ENCODE peak calls at places on chromosome 18, in five cellular contexts. P, S, R, X and B are unnamed samples.

GRCh38 chr18:28115149-28115550 is 61.8 kb downstream of the CDH2 start:
- DNase-seq in X (no peak), R (no peak), P (peak), S (no peak), B (no peak)

GRCh38 chr18:62732631-62733030 is 17.3 kb downstream of the PHLPP1 start:
- DNase-seq in S (no peak), P (no peak), X (no peak), R (no peak), B (no peak)

GRCh38 chr18:63963610-63964256 is 6.1 kb upstream of the SERPINB8 start:
- DNase-seq in X (no peak), P (peak), S (peak), R (peak), B (no peak)

GRCh38 chr18:44453505-44453904 is 227.2 kb upstream of the SETBP1 start:
- DNase-seq in X (no peak), R (no peak), S (no peak), P (no peak), B (no peak)

GRCh38 chr18:6917082-6917481 is 187.6 kb downstream of the ARHGAP28 start:
- DNase-seq in X (no peak), R (no peak), S (no peak), P (no peak), B (no peak)

GRCh38 chr18:48918660-48919415 is 31.9 kb downstream of the SMAD7 start:
- DNase-seq in P (no peak), S (peak), R (no peak), X (no peak), B (no peak)

GRCh38 chr18:8701546-8702118 is 3.7 kb upstream of the MTCL1 start:
- DNase-seq in P (no peak), R (no peak), S (no peak), X (no peak), B (no peak)

GRCh38 chr18:76391746-76392145 is 103.3 kb downstream of the ZNF516 start:
- DNase-seq in X (no peak), R (no peak), P (no peak), S (no peak), B (no peak)

GRCh38 chr18:31943895-31944816 is 1.2 kb upstream of the TRAPPC8 start:
- DNase-seq in R (no peak), S (no peak), X (no peak), P (no peak), B (no peak)

GRCh38 chr18:79816092-79816491 is 18.4 kb downstream of the KCNG2 start:
- DNase-seq in R (no peak), S (no peak), P (no peak), X (no peak), B (no peak)

GRCh38 chr18:33560686-33561370 is 17.2 kb upstream of the ASXL3 start:
- DNase-seq in R (peak), S (no peak), X (no peak), P (peak), B (no peak)

GRCh38 chr18:63850636-63851035 is 36.9 kb upstream of the SERPINB2 start:
- DNase-seq in P (no peak), X (no peak), S (no peak), R (no peak), B (no peak)

GRCh38 chr18:712401-713134 is at the start of gene ENOSF1:
- DNase-seq in S (peak), P (no peak), X (peak), R (peak), B (peak)

GRCh38 chr18:59022167-59022945 is 117.3 kb upstream of the SEC11C start:
- DNase-seq in S (no peak), X (no peak), P (peak), R (no peak), B (no peak)

GRCh38 chr18:33606621-33607020 is 28.6 kb downstream of the ASXL3 start:
- DNase-seq in P (no peak), R (no peak), X (no peak), S (peak), B (no peak)

GRCh38 chr18:50748243-50749229 is 71.3 kb downstream of the MRO start:
- DNase-seq in P (no peak), S (no peak), X (no peak), R (no peak), B (no peak)

GRCh38 chr18:58496937-58497336 is 132.0 kb downstream of the ALPK2 start:
- DNase-seq in X (no peak), S (no peak), R (no peak), P (no peak), B (no peak)

GRCh38 chr18:49856531-49856930 is 43.2 kb upstream of the ACAA2 start:
- DNase-seq in P (no peak), S (no peak), X (no peak), R (no peak), B (no peak)

GRCh38 chr18:27136208-27136535 is 48.9 kb downstream of the CHST9 start:
- DNase-seq in S (no peak), X (no peak), P (no peak), R (no peak), B (no peak)

GRCh38 chr18:30444544-30444943 is 598.0 kb downstream of the DSC3 start:
- DNase-seq in S (no peak), R (no peak), P (no peak), X (no peak), B (no peak)

GRCh38 chr18:23038712-23039111 is 96.6 kb upstream of the CABLES1 start:
- DNase-seq in R (no peak), X (no peak), P (peak), S (no peak), B (no peak)
- TF ChIP-seq CTCF in R (no peak), X (no peak), P (no peak), S (no peak), B (no peak)

DNA sequence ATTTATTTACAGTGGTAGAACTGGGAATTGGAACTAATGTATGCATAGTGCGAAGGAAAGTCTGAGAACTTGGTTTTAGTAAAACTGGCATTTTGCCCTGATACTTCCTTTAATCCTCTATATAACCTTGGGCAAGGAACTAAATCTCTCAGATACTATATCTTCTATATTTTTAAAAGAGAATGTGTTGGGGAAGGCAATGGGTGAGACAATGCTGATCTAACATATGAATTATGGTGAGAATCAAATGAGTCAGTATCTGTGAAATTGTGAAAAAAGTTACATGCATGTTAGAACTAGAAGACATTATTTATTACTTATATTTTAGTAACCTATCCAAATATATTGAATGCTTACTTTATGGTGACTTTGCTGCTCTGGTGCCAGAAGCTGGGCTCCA is 2109.4 kb upstream of the PIK3C3 start:
- DNase-seq in R (no peak), X (no peak), P (no peak), S (no peak), B (no peak)
- TF ChIP-seq CTCF in R (no peak), X (no peak), P (no peak), S (no peak), B (no peak)

GRCh38 chr18:52694804-52695203 is 354.8 kb downstream of the DCC start:
- DNase-seq in S (peak), P (no peak), X (no peak), R (peak), B (peak)
- TF ChIP-seq CTCF in S (peak), P (no peak), X (peak), R (peak), B (no peak)

GRCh38 chr18:74623047-74623816 is 25.6 kb downstream of the ZNF407 start:
- DNase-seq in S (no peak), X (no peak), R (no peak), P (no peak), B (no peak)
- TF ChIP-seq CTCF in S (peak), X (no peak), R (peak), P (peak), B (no peak)

DNA sequence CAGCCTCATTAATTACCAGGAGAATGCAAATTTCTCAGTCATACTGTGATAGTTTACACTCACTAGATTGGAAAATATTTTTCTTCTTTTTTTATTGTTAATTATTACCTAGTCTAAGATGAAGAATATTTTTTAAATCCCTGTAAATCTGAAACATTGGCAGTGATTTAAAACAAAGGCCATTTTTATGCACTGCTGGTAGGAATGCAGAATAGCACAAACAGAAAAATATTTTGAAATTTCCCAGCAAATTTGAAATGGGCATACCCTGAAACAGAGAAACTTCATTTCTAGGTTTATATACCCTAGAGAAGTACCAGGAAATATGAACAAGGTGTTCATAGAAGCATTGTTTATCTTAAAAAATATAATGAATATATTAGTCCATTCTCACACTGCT is 31.0 kb downstream of the DYNAP start:
- DNase-seq in X (no peak), P (no peak), R (no peak), S (no peak), B (no peak)
- TF ChIP-seq CTCF in X (no peak), P (no peak), R (no peak), S (no peak), B (no peak)

GRCh38 chr18:25743661-25744151 is 346.7 kb downstream of the SS18 start:
- DNase-seq in R (no peak), X (no peak), S (no peak), P (no peak), B (no peak)
- TF ChIP-seq CTCF in R (no peak), X (no peak), S (no peak), P (peak), B (no peak)

GRCh38 chr18:46408334-46408987 is 248.6 kb downstream of the LOXHD1 start:
- DNase-seq in S (peak), P (no peak), R (no peak), X (no peak), B (no peak)
- TF ChIP-seq CTCF in S (peak), P (peak), R (no peak), X (no peak), B (no peak)

GRCh38 chr18:67426477-67426876 is 90.0 kb downstream of the DSEL start:
- DNase-seq in R (no peak), S (no peak), P (no peak), X (no peak), B (no peak)
- TF ChIP-seq CTCF in R (no peak), S (no peak), P (no peak), X (no peak), B (no peak)

DNA sequence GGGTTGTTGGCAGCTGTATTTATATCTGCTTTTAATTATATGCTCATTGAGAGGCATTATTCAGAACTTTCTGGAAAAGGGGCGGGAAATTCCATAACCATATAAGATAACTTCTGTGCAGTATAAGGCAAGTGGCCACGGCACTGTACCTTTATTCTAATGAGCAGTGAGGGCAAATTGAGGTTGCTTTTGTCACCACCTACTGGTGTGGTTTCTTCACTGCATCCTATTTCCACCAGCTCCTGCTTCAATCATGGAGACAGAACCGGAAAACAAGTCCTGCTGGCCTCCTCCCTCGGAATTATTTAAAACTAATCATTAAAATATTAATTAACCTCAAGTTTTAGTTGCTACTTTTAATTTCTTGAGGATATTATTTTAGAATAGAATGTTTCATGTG is 759.4 kb downstream of the CBLN2 start:
- DNase-seq in P (no peak), S (peak), R (peak), X (peak), B (peak)
- TF ChIP-seq CTCF in P (no peak), S (peak), R (peak), X (peak), B (no peak)

GRCh38 chr18:2337552-2338141 is 233.7 kb downstream of the METTL4 start:
- DNase-seq in P (peak), S (peak), X (peak), R (peak), B (peak)
- TF ChIP-seq CTCF in P (peak), S (peak), X (peak), R (peak), B (peak)